ENCODE peak calls at places on chromosomes 13 and 19, in ten cellular contexts. E, X, O, S, W, A, Z, Y, M and Q are unnamed samples.

GRCh38 chr13:60572855-60573254 is 175.8 kb downstream of the TDRD3 start:
- ATAC-seq in O (peak), S (peak), W (peak), A (no peak), Z (no peak), X (no peak), M (no peak), Y (no peak), E (no peak), Q (no peak)

GRCh38 chr19:1794424-1795185 is 17.5 kb downstream of the ATP8B3 start:
- ATAC-seq in E (no peak), Z (no peak), X (no peak), O (no peak), Y (no peak), W (no peak), M (no peak), S (no peak), A (no peak), Q (no peak)

GRCh38 chr13:114027826-114028225 is 54.0 kb upstream of the C13orf46 start:
- ATAC-seq in Y (no peak), X (no peak), W (no peak), O (no peak), Z (no peak), M (no peak), S (no peak), A (no peak), E (no peak), Q (no peak)

GRCh38 chr13:98918771-98919170 is 59.1 kb downstream of the DOCK9 start:
- ATAC-seq in Y (no peak), X (no peak), E (no peak), S (no peak), M (no peak), O (no peak), A (peak), W (no peak), Z (no peak), Q (no peak)

GRCh38 chr19:34692541-34692940 is 15.1 kb downstream of the ZNF302 start:
- ATAC-seq in W (no peak), E (peak), A (no peak), M (no peak), O (no peak), S (peak), Z (no peak), X (peak), Y (no peak), Q (no peak)

GRCh38 chr13:75530536-75530935 is 7.1 kb downstream of the COMMD6 start:
- ATAC-seq in E (peak), A (peak), Y (no peak), W (peak), M (no peak), Z (no peak), O (no peak), S (no peak), X (peak), Q (no peak)

GRCh38 chr13:82480415-82480814 is 1401.9 kb downstream of the SLITRK1 start:
- ATAC-seq in O (no peak), A (no peak), S (no peak), M (no peak), X (no peak), W (no peak), E (no peak), Y (no peak), Z (no peak), Q (no peak)

GRCh38 chr13:46166221-46166584 is 15.8 kb downstream of the LCP1 start:
- ATAC-seq in W (no peak), E (no peak), X (no peak), Z (no peak), O (no peak), M (no peak), A (no peak), Y (no peak), S (no peak), Q (no peak)

GRCh38 chr19:58466089-58466759 is 656 bp upstream of the ZNF324 start:
- ATAC-seq in A (peak), Y (peak), E (peak), W (peak), Z (peak), X (peak), O (no peak), S (peak), M (peak), Q (peak)

GRCh38 chr19:45809643-45810159 is 5.4 kb downstream of the RSPH6A start:
- ATAC-seq in X (no peak), A (no peak), S (peak), M (no peak), Z (no peak), W (peak), E (no peak), Y (peak), O (no peak), Q (no peak)

GRCh38 chr13:31038834-31039552 is 106.5 kb downstream of the TEX26 start:
- ATAC-seq in M (no peak), Z (no peak), A (no peak), Y (no peak), W (no peak), E (no peak), S (peak), O (no peak), X (no peak), Q (no peak)

GRCh38 chr13:30334663-30335386 is 27.5 kb upstream of the KATNAL1 start:
- ATAC-seq in M (peak), O (peak), S (no peak), E (peak), W (peak), X (peak), A (no peak), Y (peak), Z (no peak), Q (no peak)

GRCh38 chr13:45349438-45349837 is 8.5 kb upstream of the TPT1 start:
- ATAC-seq in Y (no peak), Z (peak), M (no peak), A (no peak), E (no peak), W (no peak), X (no peak), S (no peak), O (no peak), Q (peak)

GRCh38 chr19:51329411-51329810 is 12.5 kb downstream of the VSIG10L start:
- ATAC-seq in W (no peak), X (no peak), M (no peak), A (no peak), S (no peak), Y (no peak), O (no peak), E (no peak), Z (no peak), Q (no peak)
- H3K27ac ChIP-seq in W (no peak), X (no peak), M (no peak), A (no peak), S (no peak), Y (no peak), O (no peak), E (no peak), Z (no peak), Q (no peak)

GRCh38 chr13:32535748-32536147 is 2.8 kb downstream of the N4BP2L2 start:
- ATAC-seq in X (no peak), A (no peak), W (no peak), O (no peak), M (no peak), E (no peak), Z (no peak), Y (no peak), S (no peak), Q (no peak)

GRCh38 chr13:32538621-32539246 is at the start of gene N4BP2L2:
- ATAC-seq in Y (peak), E (peak), M (peak), O (peak), A (peak), W (peak), Z (peak), X (peak), S (peak), Q (peak)

GRCh38 chr13:32538234-32538620 is 368 bp downstream of the N4BP2L2 start:
- ATAC-seq in M (peak), Y (peak), A (peak), O (peak), S (peak), E (peak), Z (peak), W (peak), X (peak), Q (peak)

GRCh38 chr13:32535140-32535539 is 3.5 kb downstream of the N4BP2L2 start:
- ATAC-seq in X (no peak), W (no peak), O (no peak), M (peak), S (no peak), A (no peak), Z (no peak), Y (no peak), E (no peak), Q (no peak)

GRCh38 chr13:32537580-32538233 is 888 bp downstream of the N4BP2L2 start:
- ATAC-seq in M (peak), W (peak), Y (peak), E (peak), X (no peak), S (no peak), A (no peak), O (peak), Z (peak), Q (peak)
- H3K27ac ChIP-seq in M (peak), W (peak), Y (peak), E (peak), X (peak), S (peak), A (peak), O (peak), Z (peak), Q (peak)

GRCh38 chr13:34164585-34164984 is 346.6 kb downstream of the RFC3 start:
- ATAC-seq in E (peak), Z (no peak), O (peak), W (no peak), Y (no peak), X (peak), M (no peak), S (no peak), A (no peak), Q (no peak)
- H3K27ac ChIP-seq in E (peak), Z (no peak), O (no peak), W (no peak), Y (no peak), X (peak), M (no peak), S (no peak), A (no peak), Q (no peak)

DNA sequence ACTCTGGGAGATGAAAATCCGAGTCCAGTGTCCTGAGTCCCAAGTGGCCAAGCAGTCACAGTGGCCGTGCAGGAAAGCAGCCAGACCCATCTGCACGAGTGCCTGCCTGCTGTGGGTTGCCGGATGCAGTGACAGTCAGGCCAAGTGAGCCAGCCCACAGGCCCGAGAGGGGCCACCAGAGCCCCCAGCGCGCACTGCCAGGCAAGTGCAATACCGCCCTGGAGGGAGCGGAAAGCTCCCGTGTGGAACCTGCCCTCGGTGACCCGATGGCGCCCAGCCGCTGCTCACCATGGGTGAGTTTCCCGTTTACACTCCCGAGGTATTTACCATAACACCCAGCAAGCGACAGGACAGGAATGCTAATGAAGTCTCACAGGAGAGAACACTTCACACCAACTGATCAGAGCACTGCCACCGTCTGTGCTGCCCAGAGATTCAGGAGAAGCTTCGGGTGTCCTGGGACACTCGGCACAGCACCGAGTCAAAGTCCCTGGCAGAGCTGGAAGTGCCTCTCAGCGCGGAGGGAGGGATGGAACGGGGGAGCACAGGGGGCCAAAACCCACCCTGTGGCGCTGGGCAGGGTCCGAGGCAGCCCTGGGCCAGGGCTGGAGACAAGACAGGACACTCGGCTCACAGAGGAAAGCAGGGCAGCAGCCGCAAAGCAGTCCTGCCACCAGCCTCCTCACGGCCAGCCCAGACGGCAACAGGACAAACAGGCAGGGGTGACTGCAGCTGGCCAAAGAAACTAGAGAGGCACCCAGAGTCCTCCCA is 21.3 kb upstream of the TINCR start:
- ATAC-seq in Z (no peak), O (no peak), W (no peak), E (no peak), S (no peak), A (no peak), M (no peak), X (no peak), Y (no peak), Q (no peak)
- H3K27ac ChIP-seq in Z (no peak), O (no peak), W (no peak), E (no peak), S (no peak), A (no peak), M (peak), X (no peak), Y (no peak), Q (no peak)